ENCODE peak calls at places on chromosome 7, in five cellular contexts. E is GM20000, X is fibroblast of mammary gland, C is fibroblast of lung, R is GM23338. Y is an unnamed sample.

GRCh38 chr7:134851141-134851540 is 71.7 kb downstream of the CALD1 start:
- DNase-seq in C (no peak), R (no peak), X (no peak), E (no peak), Y (no peak)

GRCh38 chr7:107108951-107109350 is 59.9 kb upstream of the HBP1 start:
- DNase-seq in X (no peak), E (no peak), C (no peak), R (no peak), Y (no peak)

GRCh38 chr7:47195641-47196040 is 386.3 kb downstream of the TNS3 start:
- DNase-seq in C (no peak), X (peak; percentile 6), R (peak; percentile 80), E (no peak), Y (no peak)

GRCh38 chr7:18119985-18120384 is 92.3 kb upstream of the PRPS1L1 start:
- DNase-seq in R (peak; percentile 53), C (peak; percentile 13), X (peak; percentile 20), E (no peak), Y (peak; percentile 27)

GRCh38 chr7:95614442-95614940 is 18.2 kb upstream of the PDK4 start:
- DNase-seq in E (no peak), C (no peak), X (no peak), R (no peak), Y (no peak)

GRCh38 chr7:42746226-42746625 is 165.6 kb downstream of the C7orf25 start:
- DNase-seq in X (peak; percentile 31), R (no peak), C (no peak), E (no peak), Y (no peak)

GRCh38 chr7:26091933-26092332 is 60.1 kb upstream of the NFE2L3 start:
- DNase-seq in R (peak; percentile 62), E (no peak), C (peak; percentile 14), X (peak; percentile 3), Y (peak; percentile 5)

GRCh38 chr7:147681530-147681929 is 909.0 kb upstream of the C7orf33 start:
- DNase-seq in X (no peak), R (no peak), C (no peak), E (no peak), Y (no peak)

GRCh38 chr7:121049028-121049791 is 60.7 kb downstream of the CPED1 start:
- DNase-seq in R (peak; percentile 37), X (no peak), E (no peak), C (no peak), Y (no peak)

GRCh38 chr7:8131694-8132605 is 130.0 kb downstream of the ICA1 start:
- DNase-seq in R (no peak), C (no peak), E (peak; percentile 52), X (no peak), Y (no peak)

GRCh38 chr7:84149573-84149972 is 45.0 kb downstream of the SEMA3A start:
- DNase-seq in X (no peak), E (no peak), C (no peak), R (no peak), Y (no peak)

GRCh38 chr7:157273208-157274202 is 63.3 kb upstream of the DNAJB6 start:
- DNase-seq in E (peak; percentile 92), X (peak; percentile 81), C (peak; percentile 71), R (peak; percentile 81), Y (peak; percentile 86)

GRCh38 chr7:132865366-132865765 is 216.5 kb downstream of the CHCHD3 start:
- DNase-seq in X (no peak), C (no peak), R (no peak), E (no peak), Y (no peak)

GRCh38 chr7:66250711-66251110 is 45.6 kb downstream of the TPST1 start:
- DNase-seq in C (peak; percentile 72), E (no peak), R (no peak), X (peak; percentile 91), Y (peak; percentile 73)

GRCh38 chr7:50331564-50332208 is 27.2 kb downstream of the IKZF1 start:
- DNase-seq in E (peak; percentile 62), R (no peak), C (no peak), X (no peak), Y (no peak)

GRCh38 chr7:85021090-85021704 is 165.7 kb downstream of the SEMA3D start:
- DNase-seq in C (peak; percentile 45), E (no peak), R (peak; percentile 32), X (peak; percentile 31), Y (peak; percentile 44)

GRCh38 chr7:143225047-143225446 is 3.2 kb downstream of the TAS2R40 start:
- DNase-seq in C (no peak), E (no peak), X (no peak), R (no peak), Y (no peak)

GRCh38 chr7:121001932-121002754 is 13.6 kb downstream of the CPED1 start:
- DNase-seq in E (no peak), C (peak; percentile 31), R (no peak), X (no peak), Y (no peak)

GRCh38 chr7:34011711-34012110 is 106.4 kb downstream of the BMPER start:
- DNase-seq in E (no peak), C (no peak), R (peak; percentile 7), X (no peak), Y (peak; percentile 31)

GRCh38 chr7:93747019-93747418 is 143.5 kb downstream of the TFPI2 start:
- DNase-seq in R (no peak), C (no peak), E (no peak), X (peak; percentile 3), Y (no peak)

GRCh38 chr7:120990468-120991118 is 2.1 kb downstream of the CPED1 start:
- DNase-seq in C (peak; percentile 56), X (no peak), E (no peak), R (no peak), Y (no peak)

GRCh38 chr7:158066085-158066484 is 521.5 kb downstream of the PTPRN2 start:
- DNase-seq in R (no peak), C (no peak), X (no peak), E (no peak), Y (no peak)

GRCh38 chr7:68783671-68784070 is 814.6 kb upstream of the AUTS2 start:
- DNase-seq in C (no peak), X (no peak), R (no peak), E (no peak), Y (no peak)

GRCh38 chr7:23072043-23072442 is 33.5 kb upstream of the KLHL7 start:
- DNase-seq in E (no peak), X (peak; percentile 54), C (peak; percentile 55), R (peak; percentile 22), Y (peak; percentile 54)

GRCh38 chr7:154975984-154976383 is 26.9 kb downstream of the PAXIP1 start:
- DNase-seq in X (no peak), E (no peak), R (no peak), C (no peak), Y (no peak)

GRCh38 chr7:154973381-154973780 is 29.5 kb downstream of the PAXIP1 start:
- DNase-seq in R (no peak), E (no peak), X (no peak), C (no peak), Y (no peak)

DNA sequence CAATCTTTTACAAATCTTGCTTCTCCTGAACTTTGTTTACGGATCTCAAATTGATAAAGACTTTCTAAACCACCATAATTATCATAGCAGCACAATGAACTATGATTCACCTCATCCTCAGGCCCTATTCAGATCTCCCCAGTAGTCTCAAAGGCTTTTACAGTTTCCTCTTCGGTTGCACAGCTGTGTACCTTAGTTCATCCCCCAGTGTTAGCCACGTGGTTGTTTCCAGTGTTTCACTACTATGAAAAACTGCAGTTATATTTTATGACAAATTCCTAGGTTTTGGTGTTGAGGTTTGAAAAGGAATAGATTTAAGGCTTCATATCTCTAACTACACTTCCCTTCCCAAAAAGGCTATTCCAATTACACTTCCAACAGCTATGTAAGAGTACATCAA is 24.9 kb downstream of the PAXIP1 start:
- DNase-seq in C (no peak), X (no peak), E (no peak), R (no peak), Y (no peak)
- TF ChIP-seq CTCF in C (no peak), X (no peak), E (no peak), R (no peak), Y (no peak)

GRCh38 chr7:36129048-36129534 is 24.0 kb upstream of the EEPD1 start:
- DNase-seq in X (peak; percentile 84), E (no peak), C (peak; percentile 94), R (no peak), Y (peak; percentile 74)

GRCh38 chr7:36128448-36129047 is 24.5 kb upstream of the EEPD1 start:
- DNase-seq in R (peak; percentile 59), C (peak; percentile 96), E (no peak), X (peak; percentile 95), Y (peak; percentile 89)

GRCh38 chr7:36131026-36131425 is 22.0 kb upstream of the EEPD1 start:
- DNase-seq in R (no peak), E (no peak), C (no peak), X (no peak), Y (no peak)

GRCh38 chr7:36130236-36130945 is 22.7 kb upstream of the EEPD1 start:
- DNase-seq in C (no peak), X (no peak), R (no peak), E (no peak), Y (no peak)

DNA sequence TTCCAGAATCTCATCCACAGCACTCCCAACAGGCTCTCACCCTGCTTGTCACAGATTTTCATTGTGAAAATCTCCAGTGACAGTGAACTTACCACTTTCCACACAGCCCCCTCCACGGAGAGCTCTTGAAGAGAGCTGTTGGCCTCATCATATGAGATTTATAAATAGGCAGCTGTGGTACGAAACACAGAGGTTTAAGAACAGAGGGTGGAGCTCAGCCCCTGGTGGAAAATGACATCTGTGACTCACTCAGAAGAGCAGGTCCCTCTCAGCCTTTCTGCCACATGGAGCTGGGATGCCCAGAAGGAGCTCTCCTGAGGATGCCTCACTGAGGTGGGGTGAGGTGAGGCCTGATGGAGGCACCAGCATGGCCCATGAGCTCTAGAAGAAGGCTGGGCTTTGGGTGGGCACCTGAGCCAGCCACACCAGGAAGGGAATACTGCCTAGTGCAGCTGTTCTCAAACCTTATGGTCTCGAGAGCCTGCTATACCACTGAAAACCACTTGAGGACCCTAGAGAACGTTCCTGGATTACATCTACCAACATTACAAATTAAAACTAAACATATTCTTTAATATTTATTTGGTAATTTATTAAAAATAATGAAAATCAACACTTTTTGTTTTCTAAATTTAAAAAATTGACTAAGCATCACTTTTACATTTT is 25.8 kb upstream of the EEPD1 start:
- DNase-seq in E (no peak), X (peak; percentile 51), C (no peak), R (no peak), Y (no peak)
- TF ChIP-seq CTCF in E (no peak), X (peak; percentile 55), C (no peak), R (no peak), Y (no peak)

GRCh38 chr7:91603707-91604106 is 276.8 kb downstream of the MTERF1 start:
- DNase-seq in E (no peak), X (no peak), R (no peak), C (no peak), Y (no peak)

GRCh38 chr7:91609525-91609924 is 271.0 kb downstream of the MTERF1 start:
- DNase-seq in R (no peak), E (no peak), X (peak; percentile 14), C (peak; percentile 11), Y (no peak)
- TF ChIP-seq CTCF in R (no peak), E (no peak), X (no peak), C (no peak), Y (no peak)

GRCh38 chr7:21947056-21947455 is 1.4 kb upstream of the CDCA7L start:
- DNase-seq in C (no peak), X (no peak), R (no peak), E (no peak), Y (no peak)

GRCh38 chr7:21944616-21945373 is 904 bp downstream of the CDCA7L start:
- DNase-seq in C (no peak), E (no peak), X (peak; percentile 9), R (peak; percentile 86), Y (no peak)

GRCh38 chr7:21946228-21946709 is 570 bp upstream of the CDCA7L start:
- DNase-seq in R (peak; percentile 60), C (no peak), X (peak; percentile 12), E (no peak), Y (no peak)

GRCh38 chr7:21943436-21943835 is 2.3 kb downstream of the CDCA7L start:
- DNase-seq in C (no peak), R (no peak), X (no peak), E (no peak), Y (no peak)

GRCh38 chr7:21945374-21946227 is at the start of gene CDCA7L:
- DNase-seq in E (peak; percentile 89), C (peak; percentile 74), R (peak; percentile 94), X (peak; percentile 63), Y (peak; percentile 80)
- TF ChIP-seq CTCF in E (no peak), C (no peak), R (no peak), X (no peak), Y (no peak)